ENCODE peak calls at places on chromosomes 2 and 18, in five cellular contexts. R is HepG2, Z is K562, O is H1, V is IMR-90. I is an unnamed sample.

GRCh38 chr2:68482296-68482695 is 14.9 kb downstream of the APLF start:
- DNase-seq in V (no peak), Z (no peak), O (no peak), R (no peak), I (no peak)

GRCh38 chr2:69589973-69590652 is 53.4 kb downstream of the AAK1 start:
- DNase-seq in R (no peak), O (no peak), V (peak; percentile 62), Z (peak; percentile 65), I (no peak)

GRCh38 chr2:42758341-42758740 is 5.6 kb downstream of the OXER1 start:
- DNase-seq in O (no peak), R (no peak), Z (peak; percentile 5), V (no peak), I (no peak)

GRCh38 chr2:101223814-101224231 is 28.9 kb upstream of the CNOT11 start:
- DNase-seq in V (no peak), Z (no peak), O (no peak), R (no peak), I (no peak)

GRCh38 chr2:104845552-104845931 is 8.4 kb upstream of the POU3F3 start:
- DNase-seq in R (no peak), O (no peak), Z (no peak), V (no peak), I (no peak)

GRCh38 chr18:37684590-37684989 is 119.0 kb upstream of the CELF4 start:
- DNase-seq in Z (no peak), O (no peak), V (no peak), R (no peak), I (no peak)

GRCh38 chr2:219026946-219027345 is 14.4 kb downstream of the CFAP65 start:
- DNase-seq in R (no peak), V (no peak), O (no peak), Z (no peak), I (no peak)

GRCh38 chr2:119266091-119266589 is 42.5 kb downstream of the STEAP3 start:
- DNase-seq in Z (no peak), R (no peak), V (no peak), O (no peak), I (no peak)

GRCh38 chr2:18752667-18753422 is 163.5 kb upstream of the NT5C1B start:
- DNase-seq in Z (no peak), V (peak; percentile 24), R (no peak), O (no peak), I (peak; percentile 40)

GRCh38 chr2:241903121-241904010 is 33.8 kb downstream of the RTP5 start:
- DNase-seq in V (no peak), O (no peak), R (no peak), Z (no peak), I (no peak)

GRCh38 chr2:32009479-32010256 is 1.1 kb downstream of the MEMO1 start:
- DNase-seq in Z (peak; percentile 68), V (no peak), R (no peak), O (peak; percentile 57), I (peak; percentile 35)

GRCh38 chr2:222440670-222441422 is 16.5 kb downstream of the SGPP2 start:
- DNase-seq in Z (no peak), V (peak; percentile 71), O (no peak), R (peak; percentile 22), I (peak; percentile 18)

GRCh38 chr2:9145752-9146430 is 60.7 kb upstream of the ASAP2 start:
- DNase-seq in O (peak; percentile 59), R (no peak), Z (no peak), V (no peak), I (no peak)

GRCh38 chr18:22337311-22337710 is 80.4 kb downstream of the CTAGE1 start:
- DNase-seq in O (no peak), R (no peak), V (no peak), Z (no peak), I (no peak)

GRCh38 chr2:148552675-148553331 is 91.7 kb upstream of the EPC2 start:
- DNase-seq in V (peak; percentile 22), O (no peak), Z (no peak), R (no peak), I (no peak)

GRCh38 chr2:40299173-40299572 is 152.7 kb downstream of the SLC8A1 start:
- DNase-seq in Z (no peak), R (no peak), O (no peak), V (no peak), I (no peak)

GRCh38 chr18:811192-812122 is 585 bp downstream of the YES1 start:
- DNase-seq in O (peak; percentile 81), Z (no peak), V (peak; percentile 26), R (no peak), I (peak; percentile 4)

GRCh38 chr18:3089579-3089978 is 76.6 kb upstream of the LPIN2 start:
- DNase-seq in O (no peak), Z (no peak), R (no peak), V (no peak), I (no peak)

GRCh38 chr2:119713819-119714490 is 35.0 kb downstream of the TMEM177 start:
- DNase-seq in R (no peak), V (no peak), O (no peak), Z (no peak), I (no peak)

GRCh38 chr2:120428748-120429147 is 82.8 kb downstream of the INHBB start:
- DNase-seq in V (no peak), O (peak; percentile 33), Z (no peak), R (no peak), I (no peak)

GRCh38 chr2:191347881-191348280 is 102.7 kb downstream of the MYO1B start:
- DNase-seq in Z (no peak), O (no peak), V (peak; percentile 84), R (no peak), I (no peak)

GRCh38 chr2:236262238-236262637 is 2.0 kb downstream of the ASB18 start:
- DNase-seq in Z (no peak), V (no peak), R (no peak), O (no peak), I (no peak)

GRCh38 chr2:236259371-236259770 is 4.8 kb downstream of the ASB18 start:
- DNase-seq in O (no peak), Z (no peak), R (no peak), V (no peak), I (no peak)

GRCh38 chr2:236257575-236257974 is 6.6 kb downstream of the ASB18 start:
- DNase-seq in Z (no peak), O (no peak), R (no peak), V (no peak), I (no peak)

GRCh38 chr2:236264256-236264655 is at the start of gene ASB18:
- DNase-seq in Z (no peak), O (no peak), R (no peak), V (no peak), I (no peak)

DNA sequence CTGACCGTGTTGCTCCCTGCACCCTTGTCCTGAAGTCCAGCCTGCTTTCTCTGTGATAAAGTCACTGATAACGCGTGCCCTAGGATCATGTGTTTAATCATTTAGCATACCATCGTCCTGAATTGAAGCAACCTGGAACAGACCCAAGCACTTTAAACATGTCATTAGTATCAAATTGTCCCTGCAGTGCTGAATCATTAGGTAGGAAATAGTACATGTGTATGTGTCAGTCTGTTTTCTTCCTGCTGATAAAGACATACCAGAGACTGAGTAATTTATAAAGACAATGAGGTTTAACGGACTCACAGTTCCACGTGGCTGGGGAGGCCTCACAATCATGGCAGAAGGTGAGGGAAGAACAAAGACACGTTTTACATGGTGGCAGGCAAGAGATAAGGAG is 2.8 kb downstream of the ASB18 start:
- DNase-seq in R (no peak), Z (no peak), V (no peak), O (no peak), I (no peak)
- TF ChIP-seq MAFK in R (no peak), Z (no peak), V (no peak), O (no peak), I (no peak)

DNA sequence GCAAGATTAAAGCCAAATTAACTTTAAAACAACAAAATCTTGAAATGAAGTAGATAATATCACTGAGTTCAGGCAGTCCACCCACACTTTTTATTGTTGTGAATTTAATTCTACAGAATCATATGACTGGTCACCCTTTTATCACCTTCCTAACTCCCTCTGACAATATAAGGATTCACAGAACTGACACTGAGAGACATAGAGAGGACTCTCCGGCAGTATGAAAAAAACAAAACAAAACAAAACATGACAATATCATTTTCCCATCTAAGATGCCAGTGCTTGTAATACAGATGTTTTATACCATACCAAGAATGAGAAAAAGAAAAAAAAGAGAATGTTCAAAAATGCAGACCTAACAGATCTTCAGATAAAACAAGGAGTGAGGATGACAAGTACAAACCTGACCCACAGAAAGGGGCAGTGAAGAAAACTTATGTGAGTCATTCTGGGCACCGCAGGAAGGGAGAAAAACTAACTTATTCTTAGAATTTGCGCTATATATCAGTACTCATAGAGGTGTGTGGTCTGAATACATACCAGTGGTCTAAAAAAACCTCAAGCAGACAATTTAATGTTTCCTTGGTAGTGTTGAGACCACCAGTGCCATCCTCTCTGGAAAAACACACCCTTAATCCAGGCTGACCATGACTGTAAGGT is 136.6 kb downstream of the ZAP70 start:
- DNase-seq in O (no peak), V (peak; percentile 18), Z (no peak), R (no peak), I (no peak)
- TF ChIP-seq MAFK in O (no peak), V (no peak), Z (no peak), R (no peak), I (no peak)

DNA sequence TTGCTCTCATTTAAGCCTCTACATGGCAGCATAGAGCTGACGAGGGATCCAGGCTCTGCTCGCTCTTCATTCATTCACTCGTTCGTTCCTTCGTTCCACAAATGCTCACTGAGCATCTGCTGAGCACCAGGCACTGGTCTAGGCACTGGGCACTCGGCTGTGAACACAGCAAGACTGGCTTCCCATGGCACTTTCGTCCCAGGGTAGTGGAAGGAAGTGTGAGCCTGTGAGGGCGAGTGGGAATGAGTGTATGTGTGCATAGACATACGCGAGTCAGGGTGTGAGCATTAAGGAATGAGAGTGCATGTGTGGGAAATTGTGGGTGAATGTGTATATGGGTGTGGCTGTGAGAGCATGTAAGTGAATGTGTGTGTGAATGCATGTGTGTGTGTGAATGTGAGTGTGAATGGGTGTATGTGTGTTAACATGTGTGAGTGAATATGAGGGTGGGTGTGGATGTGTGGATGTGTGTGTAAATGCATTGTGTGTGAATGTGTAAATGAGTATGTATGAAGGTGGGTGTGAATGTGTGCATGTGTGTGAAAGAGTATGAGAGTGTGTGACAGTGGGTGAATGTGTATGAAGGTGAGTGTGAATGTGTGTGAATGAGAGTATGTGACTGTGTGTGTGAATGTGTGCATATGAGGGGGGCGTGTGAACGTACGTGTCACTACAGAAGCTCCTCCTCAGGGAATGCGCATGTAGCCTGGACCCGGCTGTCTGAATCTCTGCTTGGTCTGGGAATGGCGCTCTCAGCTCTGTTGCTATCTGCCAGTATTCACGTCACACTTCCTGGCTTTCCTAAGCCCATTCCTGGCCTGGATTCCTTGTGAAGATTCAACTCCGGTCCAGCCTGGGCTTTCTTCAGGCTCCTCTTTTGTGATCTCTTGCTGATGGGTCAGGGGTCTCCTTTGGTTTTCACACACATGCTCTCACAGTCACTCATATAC is 28.8 kb downstream of the SNORC start:
- DNase-seq in O (no peak), V (peak; percentile 75), R (no peak), Z (no peak), I (peak; percentile 37)
- TF ChIP-seq MAFK in O (no peak), V (no peak), R (no peak), Z (no peak), I (no peak)

GRCh38 chr2:72755647-72756423 is 70.0 kb downstream of the EXOC6B start:
- DNase-seq in R (peak; percentile 17), V (peak; percentile 1), O (no peak), Z (no peak), I (peak; percentile 38)

GRCh38 chr2:72750466-72750865 is 75.4 kb downstream of the EXOC6B start:
- DNase-seq in R (no peak), Z (no peak), V (no peak), O (no peak), I (no peak)

GRCh38 chr2:72747344-72747743 is 78.5 kb downstream of the EXOC6B start:
- DNase-seq in Z (no peak), R (no peak), V (no peak), O (no peak), I (no peak)

GRCh38 chr2:72754628-72755320 is 71.1 kb downstream of the EXOC6B start:
- DNase-seq in O (no peak), R (peak; percentile 89), V (no peak), Z (no peak), I (no peak)

GRCh38 chr2:72750977-72751639 is 74.7 kb downstream of the EXOC6B start:
- DNase-seq in R (no peak), V (no peak), O (no peak), Z (no peak), I (no peak)
- TF ChIP-seq MAFK in R (no peak), V (no peak), O (no peak), Z (no peak), I (no peak)

I was measured in A549.